ENCODE peak calls at places on chromosomes 4 and X, in six cellular contexts. L, H, Q, E, T and O are unnamed samples.
A peak's percentile ranks its signal among the peaks of the same experiment; 100 is the strongest.

GRCh38 chr4:148653681-148654080 is 211.5 kb upstream of the NR3C2 start:
- DNase-seq in L (no peak), H (no peak), Q (no peak), E (peak; percentile 0), T (no peak), O (no peak)

GRCh38 chrX:30414144-30414543 is 105.0 kb upstream of the NR0B1 start:
- DNase-seq in L (no peak), H (no peak), Q (no peak), E (no peak), T (no peak), O (no peak)

GRCh38 chr4:85932371-85933305 is 427.2 kb downstream of the MAPK10 start:
- DNase-seq in L (no peak), H (no peak), Q (no peak), E (peak; percentile 16), T (no peak), O (peak; percentile 14)

GRCh38 chr4:150573534-150573933 is 8.4 kb upstream of the MAB21L2 start:
- DNase-seq in L (no peak), H (peak; percentile 47), Q (no peak), E (peak; percentile 58), T (no peak), O (no peak)

GRCh38 chr4:8609406-8609805 is 16.8 kb downstream of the CPZ start:
- DNase-seq in L (no peak), H (no peak), Q (no peak), E (no peak), T (no peak), O (no peak)

GRCh38 chr4:152817331-152817730 is 37.6 kb downstream of the ARFIP1 start:
- DNase-seq in L (no peak), H (peak; percentile 34), Q (no peak), E (peak; percentile 63), T (no peak), O (no peak)

GRCh38 chr4:181592221-181592745 is 650.9 kb upstream of the TENM3 start:
- DNase-seq in L (no peak), H (no peak), Q (no peak), E (no peak), T (no peak), O (no peak)

GRCh38 chr4:17662694-17663093 is 48.3 kb downstream of the MED28 start:
- DNase-seq in L (no peak), H (peak; percentile 63), Q (no peak), E (peak; percentile 41), T (no peak), O (no peak)

GRCh38 chr4:100754741-100755140 is 236.9 kb upstream of the EMCN start:
- DNase-seq in L (no peak), H (no peak), Q (no peak), E (no peak), T (no peak), O (no peak)

GRCh38 chrX:137025930-137026329 is 7.9 kb downstream of the GPR101 start:
- DNase-seq in L (no peak), H (no peak), Q (no peak), E (no peak), T (no peak), O (peak; percentile 6)